ENCODE peak calls at places on chromosome 18, in four cellular contexts. One of them, this sample, is unnamed. For H3K36me3, the result is how much of the 10 kb centered on the place peaks cover.

GRCh38 chr18:37456873-37457272 is 108.7 kb downstream of the CELF4 start:
- DNase-seq in heart left ventricle: no peak
- DNase-seq in left lung: no peak
- DNase-seq in transverse colon: no peak
- DNase-seq in this sample: no peak

GRCh38 chr18:295756-296155 is 27.9 kb upstream of the THOC1 start:
- DNase-seq in heart left ventricle: no peak
- DNase-seq in left lung: no peak
- DNase-seq in transverse colon: no peak
- DNase-seq in this sample: no peak

GRCh38 chr18:4430836-4431235 is 24.3 kb downstream of the DLGAP1 start:
- DNase-seq in heart left ventricle: no peak
- DNase-seq in left lung: no peak
- DNase-seq in transverse colon: no peak
- DNase-seq in this sample: no peak

GRCh38 chr18:24539866-24540604 is 79.6 kb downstream of the HRH4 start:
- DNase-seq in heart left ventricle: no peak
- DNase-seq in left lung: no peak
- DNase-seq in transverse colon: no peak
- DNase-seq in this sample: no peak

GRCh38 chr18:60372598-60372997 is at the start of gene MC4R:
- DNase-seq in heart left ventricle: peak
- DNase-seq in left lung: peak
- DNase-seq in transverse colon: peak
- DNase-seq in this sample: no peak

GRCh38 chr18:51614967-51615571 is 417.6 kb upstream of the MEX3C start:
- DNase-seq in heart left ventricle: no peak
- DNase-seq in left lung: no peak
- DNase-seq in transverse colon: no peak
- DNase-seq in this sample: no peak

GRCh38 chr18:7482342-7482741 is 84.8 kb upstream of the PTPRM start:
- DNase-seq in heart left ventricle: no peak
- DNase-seq in left lung: no peak
- DNase-seq in transverse colon: no peak
- DNase-seq in this sample: no peak

GRCh38 chr18:50716902-50717301 is 102.9 kb downstream of the MRO start:
- DNase-seq in heart left ventricle: no peak
- DNase-seq in left lung: no peak
- DNase-seq in transverse colon: no peak
- DNase-seq in this sample: no peak

GRCh38 chr18:10455726-10456453 is 1.5 kb downstream of the APCDD1 start:
- DNase-seq in heart left ventricle: no peak
- DNase-seq in left lung: no peak
- DNase-seq in transverse colon: no peak
- DNase-seq in this sample: no peak

GRCh38 chr18:27414691-27415090 is 229.6 kb upstream of the CHST9 start:
- DNase-seq in heart left ventricle: no peak
- DNase-seq in left lung: no peak
- DNase-seq in transverse colon: no peak
- DNase-seq in this sample: no peak

DNA sequence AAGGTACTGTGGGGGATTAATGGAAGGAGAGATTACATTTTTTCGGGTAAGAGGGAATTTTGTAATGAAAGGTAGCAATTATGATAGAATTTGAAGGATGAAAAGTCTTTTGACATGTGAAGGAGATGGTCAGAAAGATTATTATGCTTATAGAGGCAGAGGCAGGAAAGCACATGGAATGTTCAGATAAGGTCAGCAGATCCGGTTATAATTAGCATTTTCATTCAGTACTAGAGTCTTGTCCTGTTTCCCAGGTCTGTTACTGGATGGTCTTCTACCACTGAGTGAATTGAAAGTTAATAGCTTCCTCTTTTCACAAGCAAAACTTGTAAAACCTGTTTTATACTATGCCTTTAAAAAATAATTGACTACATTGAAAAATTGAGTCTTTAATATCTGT is 116.9 kb downstream of the PHLPP1 start:
- DNase-seq in heart left ventricle: no peak
- DNase-seq in left lung: no peak
- DNase-seq in transverse colon: no peak
- DNase-seq in this sample: no peak
- H3K27ac ChIP-seq in heart left ventricle: no peak
- H3K27ac ChIP-seq in left lung: no peak
- H3K27ac ChIP-seq in transverse colon: no peak
- H3K27ac ChIP-seq in this sample: no peak

DNA sequence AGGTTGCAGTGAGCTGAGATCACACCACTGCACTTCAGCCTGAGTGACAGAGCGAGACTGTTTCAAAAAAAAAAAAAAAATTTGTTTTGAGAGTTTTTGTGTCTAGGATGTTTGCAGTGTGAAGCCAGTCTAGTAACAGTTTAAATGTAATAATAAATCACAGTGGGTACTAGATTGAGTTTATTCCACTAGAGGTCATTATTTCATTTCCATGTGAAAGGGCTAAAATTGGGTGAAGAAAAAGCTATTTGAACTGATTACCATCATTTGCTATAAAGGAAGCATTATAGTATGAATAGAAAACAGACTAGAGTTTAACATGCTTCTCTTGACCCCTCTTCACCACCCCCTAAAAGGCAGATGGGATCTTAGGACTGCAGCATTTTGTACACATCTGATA is 20.3 kb downstream of the SNRPD1 start:
- DNase-seq in heart left ventricle: no peak
- DNase-seq in left lung: no peak
- DNase-seq in transverse colon: no peak
- DNase-seq in this sample: no peak
- H3K36me3 ChIP-seq in heart left ventricle: under half
- H3K36me3 ChIP-seq in left lung: half or more
- H3K36me3 ChIP-seq in transverse colon: under half
- H3K36me3 ChIP-seq in this sample: under half

GRCh38 chr18:63684718-63685117 is 18.0 kb upstream of the SERPINB11 start:
- DNase-seq in heart left ventricle: no peak
- DNase-seq in left lung: no peak
- DNase-seq in transverse colon: no peak
- DNase-seq in this sample: no peak

GRCh38 chr18:63679820-63680606 is 18.3 kb upstream of the SERPINB3 start:
- DNase-seq in heart left ventricle: no peak
- DNase-seq in left lung: no peak
- DNase-seq in transverse colon: no peak
- DNase-seq in this sample: no peak

GRCh38 chr18:63681449-63682381 is 20.0 kb upstream of the SERPINB3 start:
- DNase-seq in heart left ventricle: no peak
- DNase-seq in left lung: no peak
- DNase-seq in transverse colon: no peak
- DNase-seq in this sample: no peak

GRCh38 chr18:63683890-63684289 is 18.9 kb upstream of the SERPINB11 start:
- DNase-seq in heart left ventricle: no peak
- DNase-seq in left lung: no peak
- DNase-seq in transverse colon: no peak
- DNase-seq in this sample: no peak

DNA sequence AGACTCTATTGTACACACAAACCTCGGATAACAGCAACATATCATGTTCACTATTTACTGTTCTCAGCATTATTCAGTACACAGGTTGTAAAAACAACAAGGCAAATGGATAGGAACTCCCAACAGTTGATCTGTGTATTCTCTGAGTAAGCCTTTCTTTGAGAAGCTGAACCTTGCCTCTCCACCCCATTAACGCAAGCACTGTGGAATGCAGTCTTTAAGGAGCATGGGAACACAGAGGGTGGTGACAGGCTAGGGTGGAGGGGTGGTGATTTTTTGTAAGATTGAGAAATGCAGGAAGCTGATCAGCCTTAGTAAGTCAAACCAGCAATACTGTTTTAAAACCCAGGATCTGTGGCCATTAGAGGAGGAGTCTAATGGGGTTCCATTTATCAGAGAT is 19.6 kb upstream of the SERPINB11 start:
- DNase-seq in heart left ventricle: no peak
- DNase-seq in left lung: no peak
- DNase-seq in transverse colon: no peak
- DNase-seq in this sample: no peak
- H3K4me3 ChIP-seq in heart left ventricle: no peak
- H3K4me3 ChIP-seq in left lung: no peak
- H3K4me3 ChIP-seq in transverse colon: no peak
- H3K4me3 ChIP-seq in this sample: no peak

GRCh38 chr18:13136056-13136688 is 82.4 kb upstream of the LDLRAD4 start:
- DNase-seq in heart left ventricle: no peak
- DNase-seq in left lung: no peak
- DNase-seq in transverse colon: peak
- DNase-seq in this sample: no peak
- H3K27ac ChIP-seq in heart left ventricle: peak
- H3K27ac ChIP-seq in left lung: peak
- H3K27ac ChIP-seq in transverse colon: peak
- H3K27ac ChIP-seq in this sample: peak

GRCh38 chr18:12857991-12858544 is 26.0 kb downstream of the PTPN2 start:
- DNase-seq in heart left ventricle: no peak
- DNase-seq in left lung: no peak
- DNase-seq in transverse colon: no peak
- DNase-seq in this sample: no peak
- H3K36me3 ChIP-seq in heart left ventricle: under half
- H3K36me3 ChIP-seq in left lung: under half
- H3K36me3 ChIP-seq in transverse colon: under half
- H3K36me3 ChIP-seq in this sample: under half

GRCh38 chr18:23247363-23247762 is 112.1 kb downstream of the CABLES1 start:
- DNase-seq in heart left ventricle: no peak
- DNase-seq in left lung: no peak
- DNase-seq in transverse colon: no peak
- DNase-seq in this sample: no peak
- H3K4me3 ChIP-seq in heart left ventricle: no peak
- H3K4me3 ChIP-seq in left lung: no peak
- H3K4me3 ChIP-seq in transverse colon: no peak
- H3K4me3 ChIP-seq in this sample: no peak

DNA sequence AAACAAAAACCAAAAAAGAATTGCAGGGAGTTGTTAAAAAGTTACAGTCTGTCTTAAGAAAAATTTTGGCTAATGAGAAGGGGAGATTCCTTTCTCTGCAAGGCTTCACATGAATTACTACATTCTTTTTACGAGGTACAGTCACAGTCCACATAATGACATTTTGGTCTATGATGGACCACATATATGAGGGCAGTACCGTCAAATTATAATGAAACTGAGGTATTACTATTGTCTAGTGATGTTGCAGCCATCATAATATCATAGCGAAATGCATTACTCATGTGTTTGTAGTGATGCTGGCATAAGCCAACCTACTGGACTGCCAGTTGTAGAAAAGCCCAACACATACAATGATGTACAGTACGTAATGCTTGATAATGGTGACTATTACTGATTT is 12.5 kb downstream of the SERPINB7 start:
- DNase-seq in heart left ventricle: no peak
- DNase-seq in left lung: no peak
- DNase-seq in transverse colon: no peak
- DNase-seq in this sample: no peak
- H3K27ac ChIP-seq in heart left ventricle: no peak
- H3K27ac ChIP-seq in left lung: no peak
- H3K27ac ChIP-seq in transverse colon: no peak
- H3K27ac ChIP-seq in this sample: no peak

DNA sequence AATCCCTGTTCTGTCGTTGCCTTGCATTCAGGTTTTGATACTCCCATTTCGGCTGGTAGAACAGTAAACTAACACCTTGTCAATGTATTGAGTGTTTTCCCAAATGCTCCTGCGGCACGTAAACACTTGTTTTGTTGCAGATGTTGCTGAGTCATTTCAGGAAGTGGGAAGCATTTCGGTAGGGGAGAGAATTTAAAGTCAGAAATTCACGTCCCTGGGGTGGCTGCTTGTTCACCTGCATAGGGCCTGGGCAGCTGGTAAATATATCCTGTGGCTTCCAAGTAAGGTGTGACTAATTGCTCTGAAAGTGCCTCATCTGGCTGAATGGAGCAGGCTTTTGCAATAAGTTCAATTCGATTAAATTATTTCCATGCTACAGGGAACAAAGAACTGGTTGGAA is 5.1 kb downstream of the GALR1 start:
- DNase-seq in heart left ventricle: no peak
- DNase-seq in left lung: no peak
- DNase-seq in transverse colon: no peak
- DNase-seq in this sample: no peak
- H3K36me3 ChIP-seq in heart left ventricle: under half
- H3K36me3 ChIP-seq in left lung: under half
- H3K36me3 ChIP-seq in transverse colon: under half
- H3K36me3 ChIP-seq in this sample: under half

DNA sequence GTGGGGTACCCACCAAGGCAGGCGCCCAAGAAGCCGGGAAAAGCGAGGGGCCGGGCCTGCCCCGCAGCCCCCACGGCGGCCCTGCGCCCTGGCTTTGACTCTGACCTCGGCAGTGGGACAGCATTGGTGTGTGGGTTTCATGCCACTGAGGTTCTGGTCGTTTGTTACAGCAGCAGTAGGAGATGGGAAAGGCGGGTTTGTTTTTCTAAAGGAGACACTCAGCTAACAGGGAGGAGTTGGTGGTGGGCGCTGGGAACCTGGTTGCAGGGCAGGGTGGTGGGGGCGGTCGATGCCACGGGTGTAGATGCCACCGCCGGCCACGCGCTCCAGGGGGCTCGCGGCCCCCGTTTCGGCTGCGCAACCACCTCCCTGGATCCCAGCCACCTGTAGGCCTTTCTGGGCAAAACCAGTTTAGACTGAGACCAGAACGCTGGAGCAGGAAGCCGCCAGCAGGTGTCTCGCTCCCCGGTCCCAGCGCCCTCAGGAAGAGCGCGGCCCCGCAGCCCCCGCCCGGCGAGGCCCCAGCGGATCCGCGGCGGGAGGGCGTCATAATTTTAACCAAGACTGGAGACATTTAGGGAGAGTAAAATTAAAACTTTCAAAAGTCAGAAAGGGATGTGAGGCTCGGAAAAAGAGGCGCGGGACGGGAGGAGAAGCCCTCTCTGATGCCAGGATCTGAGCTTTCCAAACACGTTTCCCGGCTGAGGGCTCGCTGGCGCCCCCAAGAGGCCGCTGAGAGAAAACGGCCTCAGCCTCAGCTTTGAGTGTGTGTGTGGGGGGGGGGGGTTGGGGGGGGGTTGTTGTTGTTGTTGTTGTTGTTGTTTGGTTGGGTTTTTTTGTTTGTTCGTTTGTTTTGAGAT is 17.4 kb downstream of the CIDEA start:
- DNase-seq in heart left ventricle: peak
- DNase-seq in left lung: peak
- DNase-seq in transverse colon: peak
- DNase-seq in this sample: peak
- H3K4me3 ChIP-seq in heart left ventricle: peak
- H3K4me3 ChIP-seq in left lung: peak
- H3K4me3 ChIP-seq in transverse colon: peak
- H3K4me3 ChIP-seq in this sample: peak

DNA sequence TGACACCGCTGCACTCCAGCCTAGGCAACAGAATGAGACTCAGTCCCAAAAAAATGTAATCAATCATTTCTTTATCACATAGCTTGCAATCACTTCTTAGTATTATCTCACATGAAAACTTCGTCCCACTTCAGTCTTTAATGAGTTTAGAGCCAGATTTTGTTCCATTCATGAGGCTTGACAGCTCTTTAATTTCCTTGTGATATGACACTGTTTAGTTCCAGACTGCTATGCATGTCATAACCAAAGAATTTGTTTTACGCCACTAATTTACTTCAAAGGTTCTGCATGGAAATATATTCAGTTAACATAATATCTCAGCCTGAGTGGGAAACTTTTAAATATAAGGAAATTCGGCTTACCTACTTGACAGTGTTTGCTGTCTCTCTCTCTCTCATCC is 113.1 kb downstream of the ZNF532 start:
- DNase-seq in heart left ventricle: no peak
- DNase-seq in left lung: no peak
- DNase-seq in transverse colon: no peak
- DNase-seq in this sample: no peak
- H3K27ac ChIP-seq in heart left ventricle: no peak
- H3K27ac ChIP-seq in left lung: no peak
- H3K27ac ChIP-seq in transverse colon: no peak
- H3K27ac ChIP-seq in this sample: no peak

This sample was measured in lower lobe of right lung.